ENCODE peak calls at places on chromosomes 11 and 22, in nine cellular contexts. V is foreskin fibroblast, L is hippocampal formation, D is posterior cingulate gyrus, B is OCI-LY7, X is trophoblast cell, K is astrocyte of the cerebellum, W is psoas muscle, P is EL. H is an unnamed sample.

GRCh38 chr11:28674432-28675076 is 566.4 kb downstream of the METTL15 start:
- DNase-seq in V (peak), L (no peak), D (peak), B (peak), X (no peak), K (no peak), W (no peak), P (peak), H (no peak)

GRCh38 chr11:653837-654236 is 16.8 kb downstream of the DRD4 start:
- DNase-seq in V (no peak), L (no peak), D (no peak), B (no peak), X (no peak), K (no peak), W (no peak), P (no peak), H (no peak)

GRCh38 chr11:66443602-66444001 is 5.0 kb upstream of the MRPL11 start:
- DNase-seq in V (peak), L (no peak), D (no peak), B (no peak), X (no peak), K (no peak), W (no peak), P (peak), H (no peak)

GRCh38 chr11:32118025-32118974 is 27.4 kb downstream of the RCN1 start:
- DNase-seq in V (peak), L (no peak), D (no peak), B (no peak), X (peak), K (no peak), W (no peak), P (peak), H (no peak)

GRCh38 chr22:25447067-25447688 is 117.3 kb upstream of the GRK3 start:
- DNase-seq in V (no peak), L (no peak), D (no peak), B (peak), X (no peak), K (no peak), W (no peak), P (no peak), H (no peak)

GRCh38 chr11:129989437-129989836 is 13.2 kb downstream of the PRDM10 start:
- DNase-seq in V (no peak), L (no peak), D (no peak), B (no peak), X (no peak), K (no peak), W (no peak), P (no peak), H (no peak)

GRCh38 chr11:21727102-21727501 is 465.8 kb upstream of the ANO5 start:
- DNase-seq in V (no peak), L (no peak), D (no peak), B (no peak), X (no peak), K (no peak), W (no peak), P (no peak), H (no peak)

GRCh38 chr11:128552783-128553661 is 34.3 kb downstream of the ETS1 start:
- DNase-seq in V (peak), L (peak), D (peak), B (peak), X (no peak), K (no peak), W (no peak), P (no peak), H (no peak)

GRCh38 chr11:13324709-13325108 is 47.1 kb downstream of the BMAL1 start:
- DNase-seq in V (no peak), L (no peak), D (peak), B (no peak), X (no peak), K (no peak), W (no peak), P (no peak), H (no peak)

GRCh38 chr11:63829823-63830489 is 9.0 kb upstream of the MARK2 start:
- DNase-seq in V (peak), L (no peak), D (peak), B (peak), X (no peak), K (no peak), W (no peak), P (peak), H (no peak)

GRCh38 chr22:47842119-47842518 is 1079.7 kb downstream of the TBC1D22A start:
- DNase-seq in V (no peak), L (no peak), D (no peak), B (peak), X (no peak), K (no peak), W (no peak), P (no peak), H (no peak)

GRCh38 chr11:13944016-13944415 is 18.5 kb upstream of the SPON1 start:
- DNase-seq in V (no peak), L (no peak), D (no peak), B (no peak), X (no peak), K (no peak), W (no peak), P (no peak), H (no peak)

GRCh38 chr22:26775394-26775793 is 118.0 kb downstream of the MIAT start:
- DNase-seq in V (no peak), L (no peak), D (peak), B (no peak), X (no peak), K (no peak), W (no peak), P (no peak), H (no peak)

GRCh38 chr22:19522190-19522880 is 1.9 kb downstream of the CLDN5 start:
- DNase-seq in V (no peak), L (peak), D (peak), B (no peak), X (no peak), K (no peak), W (no peak), P (no peak), H (no peak)

GRCh38 chr11:2592559-2593392 is 107.0 kb downstream of the KCNQ1OT1 start:
- DNase-seq in V (no peak), L (no peak), D (peak), B (no peak), X (no peak), K (no peak), W (peak), P (no peak), H (no peak)

GRCh38 chr11:8567597-8568198 is 26.3 kb downstream of the STK33 start:
- DNase-seq in V (peak), L (no peak), D (no peak), B (no peak), X (no peak), K (peak), W (no peak), P (peak), H (no peak)

GRCh38 chr11:134045799-134046635 is 22.9 kb upstream of the JAM3 start:
- DNase-seq in V (peak), L (no peak), D (peak), B (no peak), X (no peak), K (no peak), W (peak), P (no peak), H (no peak)

GRCh38 chr11:75966546-75967287 is 151.7 kb downstream of the UVRAG start:
- DNase-seq in V (peak), L (no peak), D (no peak), B (no peak), X (no peak), K (peak), W (no peak), P (peak), H (no peak)

GRCh38 chr11:12207384-12208150 is 97.2 kb downstream of the MICAL2 start:
- DNase-seq in V (peak), L (no peak), D (no peak), B (no peak), X (no peak), K (peak), W (no peak), P (peak), H (no peak)

GRCh38 chr11:33774356-33775063 is at the start of gene FBXO3:
- DNase-seq in V (peak), L (peak), D (peak), B (peak), X (peak), K (peak), W (peak), P (peak), H (peak)

GRCh38 chr11:112012877-112013276 is 12.3 kb upstream of the DLAT start:
- DNase-seq in V (peak), L (no peak), D (no peak), B (no peak), X (peak), K (peak), W (no peak), P (peak), H (no peak)

GRCh38 chr22:23305922-23306374 is 125.6 kb downstream of the BCR start:
- DNase-seq in V (peak), L (peak), D (peak), B (no peak), X (no peak), K (peak), W (peak), P (peak), H (peak)

GRCh38 chr22:26172389-26172990 is 3.2 kb downstream of the SEZ6L start:
- DNase-seq in V (peak), L (no peak), D (peak), B (peak), X (peak), K (no peak), W (peak), P (peak), H (no peak)

GRCh38 chr22:44441401-44442185 is 56.4 kb downstream of the RTL6 start:
- DNase-seq in V (no peak), L (no peak), D (no peak), B (no peak), X (no peak), K (no peak), W (no peak), P (no peak), H (no peak)

GRCh38 chr11:80822248-80822647 is 1381.4 kb upstream of the TENM4 start:
- DNase-seq in V (no peak), L (no peak), D (peak), B (no peak), X (no peak), K (no peak), W (no peak), P (no peak), H (no peak)

GRCh38 chr11:40384991-40385390 is 1074.5 kb downstream of the LRRC4C start:
- DNase-seq in V (peak), L (no peak), D (no peak), B (no peak), X (no peak), K (no peak), W (no peak), P (peak), H (no peak)

GRCh38 chr11:17405232-17406005 is 17.0 kb upstream of the KCNJ11 start:
- DNase-seq in V (peak), L (peak), D (peak), B (no peak), X (no peak), K (no peak), W (peak), P (peak), H (peak)

GRCh38 chr11:79744941-79745340 is 304.1 kb upstream of the TENM4 start:
- DNase-seq in V (no peak), L (no peak), D (no peak), B (no peak), X (no peak), K (no peak), W (no peak), P (no peak), H (no peak)

GRCh38 chr11:11382858-11383532 is 29.9 kb upstream of the CSNK2A3 start:
- DNase-seq in V (peak), L (no peak), D (no peak), B (no peak), X (no peak), K (no peak), W (no peak), P (no peak), H (no peak)

GRCh38 chr11:26065944-26066343 is 266.0 kb upstream of the ANO3 start:
- DNase-seq in V (no peak), L (no peak), D (no peak), B (no peak), X (no peak), K (no peak), W (no peak), P (no peak), H (no peak)

GRCh38 chr11:119896387-119897045 is 167.5 kb upstream of the NECTIN1 start:
- DNase-seq in V (no peak), L (no peak), D (no peak), B (no peak), X (peak), K (no peak), W (no peak), P (no peak), H (no peak)

GRCh38 chr11:62431171-62431895 is 12.5 kb downstream of the SCGB1A1 start:
- DNase-seq in V (peak), L (no peak), D (no peak), B (no peak), X (no peak), K (no peak), W (no peak), P (peak), H (no peak)

GRCh38 chr11:112057170-112057569 is 16.6 kb downstream of the PIH1D2 start:
- DNase-seq in V (no peak), L (no peak), D (no peak), B (no peak), X (no peak), K (no peak), W (no peak), P (no peak), H (no peak)

GRCh38 chr11:2432171-2432621 is 12.1 kb downstream of the TRPM5 start:
- DNase-seq in V (no peak), L (no peak), D (peak), B (no peak), X (no peak), K (no peak), W (peak), P (no peak), H (no peak)

GRCh38 chr11:28713850-28714249 is 605.7 kb downstream of the METTL15 start:
- DNase-seq in V (no peak), L (no peak), D (no peak), B (no peak), X (no peak), K (no peak), W (no peak), P (no peak), H (no peak)

GRCh38 chr11:77100166-77101042 is 2.2 kb upstream of the OMP start:
- DNase-seq in V (no peak), L (no peak), D (peak), B (no peak), X (no peak), K (no peak), W (peak), P (no peak), H (no peak)

GRCh38 chr22:47943729-47944700 is 1181.6 kb downstream of the TBC1D22A start:
- DNase-seq in V (no peak), L (no peak), D (no peak), B (peak), X (no peak), K (no peak), W (no peak), P (no peak), H (no peak)

GRCh38 chr11:2567026-2567671 is 122.3 kb downstream of the KCNQ1 start:
- DNase-seq in V (no peak), L (no peak), D (peak), B (no peak), X (peak), K (no peak), W (peak), P (no peak), H (no peak)

GRCh38 chr22:17746916-17747315 is 27.4 kb downstream of the BID start:
- DNase-seq in V (no peak), L (no peak), D (peak), B (no peak), X (no peak), K (no peak), W (no peak), P (no peak), H (no peak)